ENCODE peak calls at places on chromosomes 11 and 22, in five cellular contexts. G is hepatocyte; M is CD4-positive, alpha-beta T cell; K is naive thymus-derived CD4-positive, alpha-beta T cell; S is thoracic aorta. C is an unnamed sample.

GRCh38 chr11:124793466-124794278 is 6.5 kb downstream of the MSANTD2 start:
- DNase-seq in G (peak; percentile 71), M (no peak), K (no peak), S (no peak), C (no peak)

GRCh38 chr11:32137263-32137662 is 46.4 kb downstream of the RCN1 start:
- DNase-seq in G (peak; percentile 63), M (no peak), K (no peak), S (no peak), C (no peak)

GRCh38 chr22:24322522-24322921 is 51.9 kb downstream of the SPECC1L start:
- DNase-seq in G (no peak), M (no peak), K (no peak), S (no peak), C (no peak)

GRCh38 chr11:132358573-132358953 is 988.1 kb downstream of the NTM start:
- DNase-seq in G (no peak), M (no peak), K (no peak), S (no peak), C (no peak)

GRCh38 chr11:70205766-70206165 is 2.7 kb downstream of the FADD start:
- DNase-seq in G (no peak), M (no peak), K (no peak), S (no peak), C (no peak)

GRCh38 chr22:27100789-27101188 is 443.4 kb downstream of the MIAT start:
- DNase-seq in G (peak; percentile 70), M (no peak), K (no peak), S (no peak), C (no peak)

GRCh38 chr22:29330753-29331152 is 15.3 kb upstream of the RASL10A start:
- DNase-seq in G (no peak), M (no peak), K (no peak), S (no peak), C (peak; percentile 38)

GRCh38 chr11:17693531-17693930 is 25.8 kb upstream of the MYOD1 start:
- DNase-seq in G (no peak), M (no peak), K (no peak), S (no peak), C (no peak)

GRCh38 chr11:14258177-14258935 is 100.6 kb downstream of the RRAS2 start:
- DNase-seq in G (peak; percentile 82), M (no peak), K (no peak), S (no peak), C (no peak)

GRCh38 chr11:45675646-45676045 is 10.2 kb upstream of the CHST1 start:
- DNase-seq in G (no peak), M (no peak), K (no peak), S (no peak), C (no peak)

GRCh38 chr22:31882971-31883370 is 61.4 kb upstream of the YWHAH start:
- DNase-seq in G (no peak), M (no peak), K (no peak), S (no peak), C (no peak)

GRCh38 chr11:47182380-47182779 is 3.9 kb downstream of the PACSIN3 start:
- DNase-seq in G (no peak), M (no peak), K (no peak), S (no peak), C (no peak)
- H3K27ac ChIP-seq in G (no peak overlapping the region), M (no peak overlapping the region), K (no peak overlapping the region), S (no peak overlapping the region), C (peak overlapping the region; percentile 7)

GRCh38 chr22:46008291-46008690 is 31.3 kb upstream of the WNT7B start:
- DNase-seq in G (no peak), M (no peak), K (no peak), S (no peak), C (no peak)

GRCh38 chr22:46008836-46009596 is 32.1 kb upstream of the WNT7B start:
- DNase-seq in G (no peak), M (no peak), K (no peak), S (no peak), C (no peak)

GRCh38 chr22:46007003-46007847 is 30.3 kb upstream of the WNT7B start:
- DNase-seq in G (no peak), M (no peak), K (no peak), S (no peak), C (no peak)

GRCh38 chr22:46006379-46007002 is 29.5 kb upstream of the WNT7B start:
- DNase-seq in G (peak; percentile 94), M (peak; percentile 89), K (peak; percentile 80), S (peak; percentile 85), C (no peak)

DNA sequence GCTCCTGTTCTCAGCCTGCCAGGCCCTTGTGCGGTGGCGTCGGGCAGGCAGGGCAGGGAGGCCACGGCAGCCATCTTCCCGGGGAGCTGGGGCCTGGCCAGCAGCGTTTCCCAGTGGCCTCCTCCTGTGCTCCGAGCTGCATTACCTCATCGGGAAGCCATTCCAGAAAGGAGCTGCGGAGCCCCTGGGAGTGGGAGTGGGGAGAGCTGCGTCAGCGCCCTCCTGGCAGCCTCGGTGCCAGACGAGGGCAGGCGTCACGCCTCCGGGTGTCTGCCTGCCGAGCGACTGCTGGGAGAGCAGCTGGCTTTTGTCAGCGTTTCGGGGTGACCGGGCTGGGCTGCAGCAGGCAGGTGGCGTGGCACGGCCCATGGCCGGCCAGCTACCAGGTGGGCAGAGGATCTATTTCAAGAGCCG is 30.9 kb upstream of the WNT7B start:
- DNase-seq in G (peak; percentile 40), M (no peak), K (no peak), S (peak; percentile 78), C (no peak)
- H3K27ac ChIP-seq in G (peak overlapping the region; percentile 58), M (no peak overlapping the region), K (no peak overlapping the region), S (peak overlapping the region; percentile 99), C (peak overlapping the region; percentile 50)

GRCh38 chr22:40571887-40572286 is 64.6 kb downstream of the MRTFA start:
- DNase-seq in G (no peak), M (no peak), K (no peak), S (no peak), C (no peak)

GRCh38 chr22:40567106-40567505 is 69.4 kb downstream of the MRTFA start:
- DNase-seq in G (no peak), M (no peak), K (no peak), S (no peak), C (no peak)

GRCh38 chr22:40572976-40573375 is 63.5 kb downstream of the MRTFA start:
- DNase-seq in G (no peak), M (no peak), K (no peak), S (no peak), C (no peak)

GRCh38 chr22:40567626-40568328 is 68.7 kb downstream of the MRTFA start:
- DNase-seq in G (no peak), M (no peak), K (no peak), S (no peak), C (no peak)
- H3K27ac ChIP-seq in G (no peak overlapping the region), M (no peak overlapping the region), K (no peak overlapping the region), S (no peak overlapping the region), C (peak overlapping the region; percentile 75)

GRCh38 chr11:64856382-64857227 is 12.2 kb upstream of the CDC42BPG start:
- DNase-seq in G (peak; percentile 80), M (no peak), K (no peak), S (peak; percentile 89), C (no peak)
- H3K27ac ChIP-seq in G (peak overlapping the region; percentile 93), M (peak overlapping the region; percentile 59), K (peak overlapping the region; percentile 63), S (peak overlapping the region; percentile 96), C (peak overlapping the region; percentile 45)

GRCh38 chr11:112830255-112830654 is 131.0 kb upstream of the NCAM1 start:
- DNase-seq in G (no peak), M (no peak), K (no peak), S (no peak), C (no peak)
- H3K27ac ChIP-seq in G (no peak overlapping the region), M (no peak overlapping the region), K (no peak overlapping the region), S (no peak overlapping the region), C (no peak overlapping the region)

GRCh38 chr11:62850911-62851806 is 11.8 kb upstream of the WDR74 start:
- DNase-seq in G (no peak), M (no peak), K (no peak), S (no peak), C (no peak)
- H3K27ac ChIP-seq in G (no peak overlapping the region), M (peak overlapping the region; percentile 26), K (no peak overlapping the region), S (no peak overlapping the region), C (no peak overlapping the region)

GRCh38 chr11:94493146-94493442 is 550 bp downstream of the MRE11 start:
- DNase-seq in G (no peak), M (no peak), K (no peak), S (no peak), C (no peak)

GRCh38 chr11:94494200-94494545 is 389 bp downstream of the ANKRD49 start:
- DNase-seq in G (no peak), M (no peak), K (peak; percentile 13), S (no peak), C (no peak)

GRCh38 chr11:94493443-94494199 is at the start of the genes ANKRD49 and MRE11:
- DNase-seq in G (peak; percentile 98), M (peak; percentile 92), K (peak; percentile 97), S (peak; percentile 91), C (peak; percentile 62)
- H3K27ac ChIP-seq in G (peak within 1 kb of the TSS; percentile 73), M (peak within 1 kb of the TSS; percentile 65), K (peak within 1 kb of the TSS; percentile 93), S (peak within 1 kb of the TSS; percentile 82), C (peak within 1 kb of the TSS; percentile 66)

DNA sequence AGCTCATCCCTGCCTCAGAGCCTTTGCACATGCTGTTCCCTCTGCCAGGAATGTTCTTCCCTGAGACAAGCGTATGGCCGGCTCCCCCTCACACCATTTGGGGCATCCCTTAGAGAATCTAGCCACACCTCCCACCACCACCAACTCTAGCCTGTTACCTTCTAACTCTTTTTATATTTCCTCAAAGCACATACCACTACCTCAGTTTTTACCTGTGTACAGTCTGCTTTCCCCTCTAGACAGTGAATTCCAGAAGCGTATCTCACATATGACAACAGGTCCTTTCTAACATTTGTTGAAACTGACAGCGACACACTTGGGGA is 75.1 kb upstream of the ARFGAP3 start:
- DNase-seq in G (no peak), M (no peak), K (no peak), S (no peak), C (no peak)
- H3K27ac ChIP-seq in G (peak overlapping the region; percentile 87), M (no peak overlapping the region), K (no peak overlapping the region), S (peak overlapping the region; percentile 94), C (peak overlapping the region; percentile 16)

GRCh38 chr22:38247713-38248112 is 25.1 kb downstream of the TMEM184B start:
- DNase-seq in G (no peak), M (no peak), K (no peak), S (no peak), C (no peak)
- H3K27ac ChIP-seq in G (no peak overlapping the region), M (no peak overlapping the region), K (no peak overlapping the region), S (peak overlapping the region; percentile 79), C (peak overlapping the region; percentile 96)

GRCh38 chr11:61625525-61625924 is 44.6 kb upstream of the SYT7 start:
- DNase-seq in G (no peak), M (no peak), K (no peak), S (no peak), C (no peak)
- H3K27ac ChIP-seq in G (peak overlapping the region; percentile 96), M (no peak overlapping the region), K (no peak overlapping the region), S (no peak overlapping the region), C (no peak overlapping the region)

C was measured in substantia nigra.